ENCODE peak calls at places on chromosome 1, in four cellular contexts. P is small intestine; B is CD8-positive, alpha-beta memory T cell; H is fibroblast of villous mesenchyme. N is an unnamed sample.

GRCh38 chr1:74579425-74579824 is 67.0 kb upstream of the LRRC53 start:
- DNase-seq in P (no peak), B (no peak), H (no peak), N (no peak)

GRCh38 chr1:5979536-5980313 is 12.5 kb downstream of the NPHP4 start:
- DNase-seq in P (no peak), B (no peak), H (no peak), N (peak)

GRCh38 chr1:94243665-94244064 is 6.3 kb upstream of the ARHGAP29 start:
- DNase-seq in P (no peak), B (no peak), H (no peak), N (no peak)

GRCh38 chr1:186337554-186337953 is 37.5 kb downstream of the TPR start:
- DNase-seq in P (no peak), B (no peak), H (no peak), N (no peak)

GRCh38 chr1:244226440-244226839 is 175.4 kb downstream of the ZBTB18 start:
- DNase-seq in P (no peak), B (no peak), H (no peak), N (no peak)

GRCh38 chr1:215007880-215008279 is 74.7 kb upstream of the KCNK2 start:
- DNase-seq in P (no peak), B (no peak), H (no peak), N (no peak)

GRCh38 chr1:87093286-87093685 is 178.9 kb downstream of the HS2ST1 start:
- DNase-seq in P (no peak), B (no peak), H (no peak), N (no peak)

GRCh38 chr1:163758977-163759670 is 437.4 kb downstream of the NUF2 start:
- DNase-seq in P (no peak), B (no peak), H (peak), N (no peak)

GRCh38 chr1:20421441-20421840 is 64.6 kb downstream of the CAMK2N1 start:
- DNase-seq in P (no peak), B (no peak), H (no peak), N (no peak)

GRCh38 chr1:193102662-193103061 is 2.6 kb downstream of the GLRX2 start:
- DNase-seq in P (no peak), B (no peak), H (no peak), N (no peak)

GRCh38 chr1:197195100-197195499 is 48.6 kb upstream of the ASPM start:
- DNase-seq in P (no peak), B (no peak), H (no peak), N (no peak)

GRCh38 chr1:36134805-36135339 is 9.8 kb upstream of the COL8A2 start:
- DNase-seq in P (no peak), B (no peak), H (peak), N (no peak)

GRCh38 chr1:116794804-116795481 is 40.7 kb downstream of the CD2 start:
- DNase-seq in P (no peak), B (no peak), H (no peak), N (no peak)

GRCh38 chr1:158570480-158570879 is at the start of gene OR6P1:
- DNase-seq in P (no peak), B (no peak), H (no peak), N (no peak)

GRCh38 chr1:154431586-154432373 is 26.6 kb downstream of the IL6R start:
- DNase-seq in P (no peak), B (no peak), H (peak), N (no peak)

GRCh38 chr1:110612060-110612745 is 6.0 kb upstream of the KCNA2 start:
- DNase-seq in P (peak), B (no peak), H (no peak), N (no peak)

GRCh38 chr1:3734602-3735001 is 17.6 kb upstream of the CCDC27 start:
- DNase-seq in P (no peak), B (no peak), H (no peak), N (no peak)

GRCh38 chr1:21292991-21293536 is 2.8 kb upstream of the ECE1 start:
- DNase-seq in P (no peak), B (peak), H (no peak), N (no peak)

GRCh38 chr1:163054056-163054706 is 15.0 kb upstream of the RGS4 start:
- DNase-seq in P (no peak), B (no peak), H (no peak), N (no peak)

GRCh38 chr1:159071970-159072582 is 4.5 kb downstream of the AIM2 start:
- DNase-seq in P (peak), B (no peak), H (peak), N (no peak)

GRCh38 chr1:237679687-237680086 is 211.0 kb downstream of the ZP4 start:
- DNase-seq in P (no peak), B (no peak), H (no peak), N (no peak)

GRCh38 chr1:224273651-224274050 is 56.3 kb downstream of the NVL start:
- DNase-seq in P (peak), B (no peak), H (peak), N (no peak)

GRCh38 chr1:214306270-214306669 is 25.3 kb downstream of the SMYD2 start:
- DNase-seq in P (no peak), B (no peak), H (no peak), N (no peak)

GRCh38 chr1:59691261-59691660 is 123.5 kb upstream of the HOOK1 start:
- DNase-seq in P (no peak), B (no peak), H (no peak), N (no peak)

GRCh38 chr1:24898909-24899439 is 31.1 kb downstream of the RUNX3 start:
- DNase-seq in P (no peak), B (no peak), H (no peak), N (no peak)

GRCh38 chr1:21397813-21398188 is 42.1 kb upstream of the NBPF3 start:
- DNase-seq in P (no peak), B (no peak), H (no peak), N (peak)

GRCh38 chr1:172003766-172004530 is 162.7 kb downstream of the DNM3 start:
- DNase-seq in P (no peak), B (no peak), H (peak), N (no peak)

GRCh38 chr1:32399853-32400252 is 5.6 kb upstream of the BSDC1 start:
- DNase-seq in P (no peak), B (no peak), H (no peak), N (no peak)

GRCh38 chr1:32396482-32396881 is 2.2 kb upstream of the BSDC1 start:
- DNase-seq in P (no peak), B (no peak), H (no peak), N (no peak)

GRCh38 chr1:32398401-32398800 is 4.2 kb upstream of the BSDC1 start:
- DNase-seq in P (no peak), B (no peak), H (peak), N (no peak)

GRCh38 chr1:32404956-32405355 is 10.7 kb upstream of the BSDC1 start:
- DNase-seq in P (no peak), B (no peak), H (peak), N (no peak)

GRCh38 chr1:32400876-32401631 is 6.8 kb upstream of the BSDC1 start:
- DNase-seq in P (peak), B (peak), H (peak), N (peak)
- H3K4me3 ChIP-seq in P (no peak), B (no peak), H (no peak), N (no peak)

DNA sequence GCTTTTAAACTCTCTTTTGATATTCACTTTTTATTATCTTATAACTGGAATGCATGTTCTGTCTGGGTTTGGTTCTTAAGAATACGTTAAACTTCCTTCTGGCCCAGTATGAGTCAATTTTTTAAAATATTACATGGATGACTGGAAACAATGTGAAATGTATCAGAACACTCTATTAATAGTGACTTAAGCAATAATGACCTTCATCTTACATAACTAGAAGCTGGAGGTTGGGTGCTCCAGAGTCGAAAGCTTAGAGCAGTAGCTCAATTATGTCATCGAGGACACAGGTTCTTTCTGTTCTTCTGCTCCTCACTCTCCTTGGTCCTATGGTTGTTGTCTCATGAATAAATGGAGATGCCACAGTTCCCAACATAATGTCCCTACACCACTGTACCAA is 91.6 kb upstream of the FOXD3 start:
- DNase-seq in P (no peak), B (no peak), H (no peak), N (no peak)
- H3K4me3 ChIP-seq in P (no peak), B (no peak), H (no peak), N (no peak)

DNA sequence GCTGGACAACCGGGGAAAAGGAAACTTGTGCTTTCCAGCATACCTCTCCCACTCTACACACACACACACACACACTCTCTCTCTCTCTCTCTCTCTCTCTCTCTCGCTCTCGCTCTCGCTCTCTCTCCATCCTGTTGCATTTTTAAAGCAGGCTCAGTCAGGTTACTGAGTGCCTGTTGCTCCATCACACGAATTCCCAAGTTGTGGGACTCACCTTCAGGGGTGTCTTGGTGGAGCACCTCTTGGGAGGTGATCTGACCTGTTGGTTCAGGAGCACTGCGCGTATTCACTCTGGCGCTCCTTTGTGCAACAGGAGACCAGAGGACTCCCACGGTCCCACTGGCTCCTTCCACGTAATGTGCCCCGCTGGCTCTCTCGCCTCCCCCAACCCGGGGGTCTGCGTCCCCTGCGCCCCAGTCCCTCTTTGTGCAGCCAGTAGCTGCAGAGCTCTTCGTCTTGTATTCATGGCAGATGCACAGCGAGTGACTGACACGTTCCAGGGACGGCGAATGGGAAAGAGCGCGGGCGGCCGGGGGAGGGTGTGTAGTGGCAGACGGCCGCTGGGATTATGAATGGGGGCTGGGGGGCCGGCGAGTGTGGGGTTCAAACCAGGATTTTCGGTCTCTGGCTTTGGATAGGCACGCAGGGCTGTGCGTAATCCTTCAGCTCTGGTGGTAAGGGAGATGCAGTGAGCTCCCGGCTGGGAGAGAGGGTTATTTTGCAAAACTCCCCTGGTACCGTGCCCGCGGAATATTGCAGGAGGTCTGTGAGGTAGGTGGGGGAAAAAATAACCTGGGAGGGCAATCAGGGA is 630 bp upstream of the PDE4B start:
- DNase-seq in P (no peak), B (no peak), H (peak), N (peak)
- H3K4me3 ChIP-seq in P (no peak), B (no peak), H (peak), N (peak)

DNA sequence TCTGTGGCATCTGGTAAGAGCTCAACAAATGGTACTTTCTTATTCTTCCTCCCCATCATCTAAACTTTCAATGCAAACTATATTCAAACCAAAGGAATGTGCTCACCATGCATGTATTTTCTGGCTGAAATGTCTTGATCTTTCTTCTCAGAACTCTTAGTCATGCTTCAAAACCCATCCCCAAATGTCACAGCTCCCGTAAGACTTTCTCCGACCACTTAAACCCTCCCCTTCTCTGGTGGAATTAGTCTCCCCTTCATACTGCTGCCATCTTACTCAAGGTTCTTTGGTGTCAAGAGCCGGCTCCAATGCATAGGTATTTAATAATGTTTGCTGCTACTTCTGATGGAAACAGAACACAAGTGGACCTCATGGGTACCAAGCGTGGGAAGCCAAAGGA is 538.1 kb downstream of the MATN1 start:
- DNase-seq in P (no peak), B (no peak), H (no peak), N (no peak)
- H3K4me3 ChIP-seq in P (no peak), B (no peak), H (no peak), N (no peak)

GRCh38 chr1:27031235-27032118 is 18.8 kb upstream of the TENT5B start:
- DNase-seq in P (peak), B (no peak), H (peak), N (peak)
- H3K4me3 ChIP-seq in P (no peak), B (no peak), H (peak), N (peak)

GRCh38 chr1:41920658-41921057 is 1.9 kb upstream of the HIVEP3 start:
- DNase-seq in P (no peak), B (no peak), H (peak), N (no peak)

GRCh38 chr1:41918450-41919043 is at the start of gene HIVEP3:
- DNase-seq in P (no peak), B (no peak), H (peak), N (peak)

GRCh38 chr1:41917835-41918449 is 780 bp downstream of the HIVEP3 start:
- DNase-seq in P (no peak), B (peak), H (peak), N (peak)

GRCh38 chr1:41919764-41920397 is 1.2 kb upstream of the HIVEP3 start:
- DNase-seq in P (peak), B (peak), H (peak), N (peak)

DNA sequence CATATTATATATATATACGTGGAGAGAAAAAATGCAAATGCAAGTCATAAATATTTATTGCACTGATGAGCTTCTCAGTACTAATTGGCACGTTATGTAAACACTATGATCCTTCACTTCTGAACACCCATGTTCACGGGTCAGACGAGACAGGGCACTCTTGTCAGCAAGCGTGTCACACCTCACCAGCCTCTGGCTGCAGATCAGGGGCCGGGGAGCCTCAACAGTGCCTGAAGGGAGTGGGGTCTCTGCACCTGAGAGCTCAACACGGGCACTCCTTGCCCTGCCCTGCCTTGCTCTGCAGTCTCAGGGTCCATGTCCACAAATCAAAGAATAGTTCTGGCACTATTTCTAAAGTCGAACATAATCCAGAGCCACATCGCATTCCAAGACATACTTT is 409 bp upstream of the HIVEP3 start:
- DNase-seq in P (no peak), B (no peak), H (no peak), N (no peak)
- H3K4me3 ChIP-seq in P (no peak), B (peak), H (no peak), N (peak)

DNA sequence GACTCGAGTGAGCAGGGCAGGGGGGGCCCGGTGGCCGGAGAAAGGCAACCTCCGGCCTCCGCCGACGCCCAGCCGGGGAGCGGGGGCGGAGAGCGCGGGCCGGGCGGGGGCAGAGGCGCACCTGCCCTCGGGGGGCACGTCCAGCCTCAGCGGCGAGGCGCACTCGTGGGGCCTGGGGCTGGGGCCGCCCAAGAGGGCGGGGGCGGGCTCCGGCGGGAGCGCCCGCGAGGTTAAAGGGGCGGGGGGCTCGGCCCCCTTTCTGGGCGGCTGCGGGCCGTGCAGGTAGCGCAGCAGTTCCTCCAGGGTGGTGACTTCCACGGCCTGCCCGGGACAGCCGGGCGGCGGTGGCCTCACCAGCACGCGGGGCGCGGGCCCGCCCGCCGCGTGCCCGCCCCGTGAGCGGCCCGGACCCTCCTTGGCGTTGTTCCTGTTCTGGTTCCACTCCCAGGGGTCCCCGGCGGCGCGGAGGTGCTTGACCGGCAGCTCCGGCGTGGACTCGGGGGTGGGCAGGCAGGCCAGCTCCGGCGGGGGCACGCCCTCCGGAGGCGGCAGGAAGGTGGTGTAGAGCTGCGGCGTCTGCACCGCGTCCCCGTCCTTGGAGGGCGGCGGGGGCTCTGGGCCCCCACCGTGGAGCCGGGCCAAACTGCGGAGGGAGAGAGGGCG is 13.6 kb downstream of the SEMA6C start:
- DNase-seq in P (no peak), B (no peak), H (no peak), N (no peak)
- H3K4me3 ChIP-seq in P (no peak), B (no peak), H (no peak), N (no peak)